ENCODE peak calls at places on chromosomes 5 and 9, in seven cellular contexts. X, F, C, V, L, S and K are unnamed samples.

GRCh38 chr9:93297659-93298497 is 113.9 kb downstream of the WNK2 start:
- DNase-seq in S (no peak), F (peak; percentile 15), C (peak; percentile 40), V (no peak), X (no peak), L (no peak), K (peak; percentile 53)

GRCh38 chr9:104772707-104773106 is 8.8 kb downstream of the NIPSNAP3B start:
- DNase-seq in S (no peak), C (no peak), X (peak; percentile 67), F (no peak), L (peak; percentile 22), V (no peak), K (no peak)

GRCh38 chr5:82620957-82621600 is 342.9 kb upstream of the RPS23 start:
- DNase-seq in V (no peak), S (no peak), L (peak; percentile 25), X (no peak), C (no peak), F (no peak), K (no peak)

GRCh38 chr5:172597755-172598155 is 43.3 kb upstream of the NEURL1B start:
- DNase-seq in L (no peak), C (peak; percentile 12), V (no peak), X (no peak), F (no peak), S (no peak), K (no peak)

GRCh38 chr5:207599-207998 is 10.4 kb downstream of the CCDC127 start:
- DNase-seq in S (no peak), V (no peak), L (peak; percentile 32), X (no peak), C (no peak), F (no peak), K (peak; percentile 38)

GRCh38 chr5:67141644-67142043 is 55.0 kb downstream of the CD180 start:
- DNase-seq in F (no peak), L (no peak), S (no peak), C (no peak), V (no peak), X (no peak), K (no peak)

GRCh38 chr5:38871790-38872551 is 26.2 kb downstream of the OSMR start:
- DNase-seq in X (peak; percentile 100), S (peak; percentile 99), C (no peak), V (no peak), L (peak; percentile 97), F (no peak), K (no peak)

GRCh38 chr5:167307042-167307441 is 984.4 kb upstream of the WWC1 start:
- DNase-seq in L (no peak), V (no peak), F (no peak), X (no peak), C (no peak), S (no peak), K (no peak)

GRCh38 chr9:98791147-98792095 is 4.9 kb downstream of the ANKS6 start:
- DNase-seq in S (peak; percentile 98), V (peak; percentile 40), C (peak; percentile 77), F (peak; percentile 88), L (peak; percentile 91), X (peak; percentile 96), K (peak; percentile 89)

GRCh38 chr5:83031391-83031790 is 45.8 kb downstream of the TMEM167A start:
- DNase-seq in F (no peak), S (no peak), L (no peak), V (no peak), X (no peak), C (no peak), K (no peak)

GRCh38 chr9:120946259-120946658 is 19.7 kb upstream of the TRAF1 start:
- DNase-seq in F (no peak), V (no peak), X (peak; percentile 67), S (no peak), C (no peak), L (no peak), K (no peak)

GRCh38 chr5:155460501-155460931 is 447.0 kb downstream of the KIF4B start:
- DNase-seq in C (no peak), S (no peak), F (no peak), L (no peak), X (no peak), V (no peak), K (no peak)

GRCh38 chr5:149962040-149962439 is 1.5 kb downstream of the SLC26A2 start:
- DNase-seq in L (no peak), V (no peak), C (peak; percentile 41), X (peak; percentile 79), S (peak; percentile 56), F (no peak), K (no peak)